ENCODE peak calls at places on chromosomes 4 and X, in six cellular contexts. B is heart right ventricle, Y is pancreas, T is endodermal cell, C is transverse colon, R is adrenal gland. E is an unnamed sample.

GRCh38 chrX:111719426-111720210 is 38.6 kb downstream of the ALG13 start:
- DNase-seq in B (no peak), C (no peak), R (no peak), Y (no peak), T (no peak), E (no peak)

GRCh38 chr4:35525192-35525978 is 718.9 kb downstream of the ARAP2 start:
- DNase-seq in T (peak; percentile 67), R (no peak), Y (no peak), B (no peak), C (no peak), E (no peak)

GRCh38 chrX:53048169-53049126 is at the start of gene GPR173:
- DNase-seq in R (peak; percentile 33), C (peak; percentile 21), Y (no peak), T (peak; percentile 85), B (peak; percentile 41), E (no peak)

GRCh38 chr4:176671532-176671931 is 121.2 kb downstream of the VEGFC start:
- DNase-seq in C (no peak), T (no peak), Y (no peak), R (no peak), B (no peak), E (no peak)

GRCh38 chr4:134200811-134201215 is 776 bp downstream of the PABPC4L start:
- DNase-seq in R (no peak), Y (no peak), C (no peak), T (no peak), B (peak; percentile 15), E (no peak)

GRCh38 chrX:37745354-37745753 is 34.5 kb upstream of the CYBB start:
- DNase-seq in C (peak; percentile 84), T (peak; percentile 88), R (peak; percentile 85), B (peak; percentile 59), Y (peak; percentile 60), E (peak; percentile 58)

GRCh38 chr4:128913228-128913627 is 103.7 kb downstream of the JADE1 start:
- DNase-seq in Y (no peak), B (no peak), T (no peak), R (no peak), C (no peak), E (no peak)

GRCh38 chr4:102440498-102440897 is 60.7 kb upstream of the NFKB1 start:
- DNase-seq in B (no peak), Y (no peak), T (no peak), C (no peak), R (no peak), E (no peak)

DNA sequence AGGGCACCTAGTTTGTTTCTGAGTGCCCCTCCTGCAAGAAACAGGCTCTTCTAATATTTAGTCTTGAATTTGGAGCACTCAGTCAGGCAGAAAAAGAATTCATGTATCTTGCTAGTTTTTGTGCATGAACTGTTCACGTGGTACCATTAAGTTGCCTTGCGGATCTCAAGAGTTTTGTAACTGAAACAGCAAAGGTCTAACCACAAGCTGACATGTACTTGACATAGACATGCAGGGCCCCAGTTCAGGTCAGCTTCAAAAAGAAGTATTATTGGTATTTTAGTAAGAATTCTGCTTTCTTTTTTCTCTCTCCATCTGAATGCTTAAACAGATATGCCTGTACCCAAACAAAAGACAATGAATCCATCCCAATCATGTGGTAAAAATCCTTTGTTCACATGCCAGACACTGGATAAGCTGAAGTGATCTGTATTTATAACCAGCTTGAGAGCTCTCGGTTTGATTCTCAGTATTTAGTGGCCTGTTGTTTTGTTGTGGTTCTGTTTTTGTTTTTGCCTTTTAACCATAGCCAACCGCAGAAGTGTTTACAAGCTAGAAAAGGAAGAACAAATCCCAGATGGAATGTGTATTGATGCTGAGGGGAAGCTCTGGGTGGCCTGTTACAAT is 13.0 kb downstream of the RGN start:
- DNase-seq in Y (no peak), R (no peak), C (no peak), B (no peak), T (no peak), E (peak; percentile 8)
- H3K27ac ChIP-seq in Y (no peak overlapping the region), R (peak overlapping the region; percentile 17), C (no peak overlapping the region), B (no peak overlapping the region), T (no peak overlapping the region), E (peak overlapping the region; percentile 50)

GRCh38 chr4:151689211-151689991 is 71.4 kb downstream of the GATB start:
- DNase-seq in C (no peak), R (no peak), B (no peak), Y (no peak), T (no peak), E (peak; percentile 67)

GRCh38 chr4:151688785-151689043 is 72.1 kb downstream of the GATB start:
- DNase-seq in B (no peak), C (no peak), R (no peak), T (no peak), Y (no peak), E (no peak)

GRCh38 chr4:151687021-151687640 is 73.7 kb downstream of the GATB start:
- DNase-seq in C (no peak), T (no peak), Y (no peak), R (no peak), B (no peak), E (peak; percentile 55)

GRCh38 chr4:151690164-151690856 is 70.5 kb downstream of the GATB start:
- DNase-seq in Y (no peak), T (no peak), C (no peak), B (no peak), R (no peak), E (peak; percentile 38)

GRCh38 chr4:151688003-151688784 is 72.6 kb downstream of the GATB start:
- DNase-seq in C (no peak), T (peak; percentile 81), R (no peak), B (no peak), Y (no peak), E (no peak)
- H3K4me3 ChIP-seq in C (no peak overlapping the region), T (no peak overlapping the region), R (no peak overlapping the region), B (no peak overlapping the region), Y (no peak overlapping the region), E (no peak overlapping the region)

DNA sequence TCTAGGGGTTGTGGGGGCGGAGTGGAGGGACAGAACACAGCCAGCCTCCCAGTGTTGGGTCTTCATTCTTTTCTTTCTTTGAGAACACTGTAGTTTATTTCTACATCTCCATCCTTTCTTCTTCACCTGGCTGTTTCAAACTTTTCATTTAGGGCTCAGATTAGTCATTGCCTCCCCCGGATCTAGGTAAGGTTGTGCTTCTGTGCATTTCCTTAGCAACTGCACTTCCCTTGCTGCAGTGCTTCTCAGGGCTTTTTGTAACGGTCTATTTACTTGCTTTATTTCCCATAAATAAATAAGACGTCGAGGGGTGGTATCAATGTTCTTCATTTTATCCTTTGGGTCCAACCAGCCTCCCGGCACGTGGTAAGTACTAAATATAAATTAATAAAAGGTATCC is 31.3 kb downstream of the ADGRL3 start:
- DNase-seq in C (no peak), T (no peak), B (no peak), R (no peak), Y (no peak), E (no peak)
- TF ChIP-seq CTCF in C (no peak), T (no peak), B (no peak), R (no peak), Y (no peak), E (no peak)

GRCh38 chrX:151698485-151698884 is 3.2 kb downstream of the PRRG3 start:
- DNase-seq in C (no peak), Y (no peak), B (no peak), T (no peak), R (no peak), E (no peak)
- H3K27ac ChIP-seq in C (no peak overlapping the region), Y (no peak overlapping the region), B (no peak overlapping the region), T (no peak overlapping the region), R (no peak overlapping the region), E (no peak overlapping the region)

GRCh38 chrX:72080800-72081199 is 50.9 kb downstream of the RTL5 start:
- DNase-seq in R (no peak), Y (no peak), C (no peak), T (no peak), B (no peak), E (no peak)
- H3K4me3 ChIP-seq in R (no peak overlapping the region), Y (no peak overlapping the region), C (no peak overlapping the region), T (no peak overlapping the region), B (peak overlapping the region; percentile 45), E (no peak overlapping the region)

GRCh38 chrX:70762285-70762684 is 146.2 kb downstream of the TEX11 start:
- DNase-seq in B (no peak), Y (no peak), R (no peak), T (peak; percentile 52), C (no peak), E (no peak)
- TF ChIP-seq CTCF in B (no peak), Y (no peak), R (no peak), T (peak; percentile 47), C (no peak), E (no peak)

GRCh38 chrX:74426071-74426470 is 4.8 kb downstream of the SLC16A2 start:
- DNase-seq in B (no peak), R (no peak), C (no peak), Y (no peak), T (no peak), E (peak; percentile 47)
- H3K27ac ChIP-seq in B (no peak overlapping the region), R (no peak overlapping the region), C (no peak overlapping the region), Y (no peak overlapping the region), T (no peak overlapping the region), E (no peak overlapping the region)

DNA sequence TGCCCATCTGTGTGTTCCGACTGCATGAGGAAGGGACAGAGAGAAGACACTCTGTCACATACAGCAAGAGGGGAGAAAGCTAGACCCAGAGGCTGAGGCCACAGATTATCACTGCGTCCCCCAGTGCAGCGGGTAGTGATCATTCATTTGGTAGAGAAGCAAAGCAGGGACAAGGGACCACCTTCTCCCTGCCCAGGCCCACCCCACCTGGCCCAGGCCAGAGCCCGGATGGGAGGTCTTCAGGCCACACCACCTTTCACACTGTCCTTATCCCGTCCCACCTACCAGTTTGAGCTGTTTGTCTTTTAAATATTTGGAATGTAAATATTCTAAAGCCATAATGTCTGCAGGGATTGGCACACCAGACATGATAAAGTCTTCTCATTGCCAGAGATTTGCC is 10.6 kb downstream of the TNIP2 start:
- DNase-seq in B (no peak), C (no peak), T (no peak), Y (no peak), R (no peak), E (no peak)
- H3K4me3 ChIP-seq in B (no peak overlapping the region), C (no peak overlapping the region), T (no peak overlapping the region), Y (no peak overlapping the region), R (no peak overlapping the region), E (no peak overlapping the region)